ENCODE peak calls at places on chromosomes 16 and 17, in four cellular contexts. C, E, U and J are unnamed samples.

GRCh38 chr17:65049085-65049756 is 7.3 kb downstream of the GNA13 start:
- DNase-seq in U (no peak), C (no peak), E (no peak), J (no peak)

GRCh38 chr17:68182940-68183551 is 64.8 kb upstream of the AMZ2 start:
- DNase-seq in E (peak; percentile 62), C (no peak), U (no peak), J (peak; percentile 62)

GRCh38 chr17:39926588-39927100 is 757 bp downstream of the ORMDL3 start:
- DNase-seq in U (peak; percentile 25), C (peak; percentile 53), E (peak; percentile 55), J (peak; percentile 22)

GRCh38 chr16:66728117-66728787 is 23.2 kb downstream of the DYNC1LI2 start:
- DNase-seq in C (peak; percentile 27), U (no peak), E (no peak), J (peak; percentile 63)

GRCh38 chr17:69175812-69176517 is 34.3 kb upstream of the ABCA6 start:
- DNase-seq in E (no peak), U (no peak), C (no peak), J (peak; percentile 93)

GRCh38 chr17:67018429-67019125 is 25.8 kb upstream of the CACNG1 start:
- DNase-seq in C (no peak), E (no peak), U (no peak), J (no peak)

GRCh38 chr16:10168258-10168657 is 14.0 kb downstream of the GRIN2A start:
- DNase-seq in C (no peak), E (no peak), U (no peak), J (peak; percentile 30)

GRCh38 chr17:51015145-51015558 is 105.5 kb downstream of the SPAG9 start:
- DNase-seq in U (no peak), E (no peak), C (no peak), J (no peak)

GRCh38 chr16:20901441-20902112 is 1.0 kb downstream of the LYRM1 start:
- DNase-seq in E (peak; percentile 3), C (peak; percentile 42), U (peak; percentile 39), J (peak; percentile 59)

GRCh38 chr16:72961115-72961832 is 86.7 kb downstream of the ZFHX3 start:
- DNase-seq in E (no peak), U (no peak), C (no peak), J (peak; percentile 16)

GRCh38 chr17:28398280-28398981 is 7.6 kb downstream of the SLC46A1 start:
- DNase-seq in C (no peak), U (no peak), E (no peak), J (no peak)

GRCh38 chr16:30805370-30806169 is 18.6 kb upstream of the ZNF629 start:
- DNase-seq in U (peak; percentile 77), E (peak; percentile 39), C (peak; percentile 89), J (peak; percentile 81)

GRCh38 chr16:67727521-67728485 is 8.7 kb upstream of the GFOD2 start:
- DNase-seq in U (no peak), E (no peak), C (no peak), J (no peak)

GRCh38 chr16:27436065-27436464 is 34.1 kb downstream of the IL21R start:
- DNase-seq in C (peak; percentile 2), E (no peak), U (no peak), J (no peak)

GRCh38 chr16:57029161-57030160 is 40.1 kb downstream of the NLRC5 start:
- DNase-seq in U (no peak), C (no peak), E (no peak), J (peak; percentile 57)

DNA sequence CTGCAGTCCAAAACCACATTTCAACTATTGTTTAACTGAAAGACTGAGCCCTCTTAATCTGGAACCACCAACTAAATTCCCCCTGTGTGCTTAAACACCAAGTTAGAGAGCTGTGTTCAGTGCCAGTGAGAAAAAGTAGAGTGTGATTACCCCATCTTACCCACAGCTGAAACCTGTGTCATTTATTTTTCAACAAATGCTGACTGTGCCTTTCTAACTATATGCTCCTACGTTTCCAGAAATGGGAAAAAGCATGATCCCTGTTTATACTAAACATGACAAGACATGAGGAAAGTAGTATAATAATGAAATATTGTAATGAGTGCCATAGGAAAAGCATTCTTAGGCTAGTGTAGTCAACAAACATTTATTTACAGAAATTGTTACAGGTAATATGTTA is 7.4 kb upstream of the TOX3 start:
- DNase-seq in U (no peak), C (no peak), E (no peak), J (no peak)
- TF ChIP-seq CTCF in U (no peak), C (no peak), E (no peak), J (no peak)

DNA sequence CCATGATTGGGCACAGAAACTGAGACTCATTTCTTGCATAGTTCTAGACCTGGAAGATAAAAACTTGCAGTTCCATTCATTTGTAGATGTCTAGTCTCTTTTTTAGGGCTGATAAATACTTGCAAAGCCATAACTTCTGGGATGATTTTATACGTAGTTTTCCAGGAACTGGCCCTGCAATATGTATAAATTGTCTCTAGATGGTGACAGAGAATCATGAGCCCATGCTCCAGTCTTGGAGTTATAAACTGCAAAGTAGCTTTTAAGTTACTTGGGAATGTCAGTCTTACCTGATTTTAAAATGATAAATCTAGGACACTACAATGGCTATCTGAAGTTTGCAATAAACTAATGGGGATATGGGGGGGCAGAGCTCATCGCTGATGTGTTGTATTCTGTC is 3.0 kb upstream of the ADAMTS18 start:
- DNase-seq in U (no peak), C (no peak), E (no peak), J (peak; percentile 22)
- TF ChIP-seq CTCF in U (no peak), C (no peak), E (no peak), J (peak; percentile 10)

DNA sequence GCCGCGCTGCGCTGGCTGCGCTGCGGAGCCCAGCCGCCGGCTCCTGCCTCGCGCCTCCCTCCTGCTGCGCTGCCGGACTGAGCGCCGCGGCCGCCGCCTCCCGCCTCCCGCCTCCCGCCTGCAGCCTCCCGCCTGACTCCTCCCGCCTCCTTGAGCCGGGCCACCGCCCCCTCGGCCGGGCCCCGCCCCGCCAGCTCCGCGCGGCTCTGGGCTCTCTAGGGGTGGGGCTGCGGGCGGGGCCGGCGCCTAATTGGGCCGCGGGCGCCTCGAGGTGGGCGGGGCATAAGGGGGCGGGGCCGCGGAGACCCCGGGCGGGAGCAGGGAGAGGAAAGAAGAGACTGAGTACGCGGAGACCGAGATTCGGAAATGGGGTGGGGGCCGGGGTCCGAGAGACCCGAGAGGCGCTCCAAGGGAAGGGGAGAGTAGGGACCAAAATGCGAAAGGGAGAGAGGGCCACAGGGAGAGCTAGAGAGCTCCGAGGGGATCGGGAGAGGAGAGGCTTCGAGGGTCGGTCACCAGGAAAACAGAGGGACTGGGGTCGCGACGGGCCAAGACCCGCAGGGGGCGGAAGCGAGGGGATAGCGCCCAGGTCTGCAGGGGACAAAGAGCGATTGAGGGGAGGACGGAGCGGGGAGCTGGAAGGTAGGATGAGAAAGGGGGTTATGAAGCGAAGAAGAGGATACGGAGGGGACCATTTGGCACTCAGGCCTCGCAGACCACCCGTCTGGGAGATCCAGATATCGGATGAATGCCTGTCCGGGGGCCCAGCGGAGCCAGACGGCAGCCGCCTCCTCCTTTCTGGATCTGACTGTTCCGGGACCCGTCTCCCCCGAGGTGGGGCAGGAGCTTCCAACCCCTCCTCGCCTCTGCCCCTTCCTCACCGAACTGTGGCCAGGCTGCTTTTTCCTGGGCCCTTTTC is at the start of gene C1QL1:
- DNase-seq in U (peak; percentile 94), C (peak; percentile 94), E (peak; percentile 78), J (peak; percentile 92)
- TF ChIP-seq CTCF in U (peak; percentile 27), C (no peak), E (no peak), J (no peak)

GRCh38 chr17:36755586-36755985 is 154.2 kb downstream of the MRM1 start:
- DNase-seq in U (peak; percentile 34), C (no peak), E (no peak), J (peak; percentile 35)
- TF ChIP-seq CTCF in U (no peak), C (no peak), E (peak; percentile 39), J (peak; percentile 23)

GRCh38 chr16:12271006-12271405 is 294.5 kb downstream of the SNX29 start:
- DNase-seq in C (no peak), E (no peak), U (peak; percentile 37), J (peak; percentile 33)
- TF ChIP-seq CTCF in C (no peak), E (no peak), U (peak; percentile 12), J (no peak)

GRCh38 chr17:35546489-35546888 is 9.0 kb upstream of the SLFN12L start:
- DNase-seq in E (no peak), C (no peak), U (no peak), J (no peak)

GRCh38 chr17:35543856-35544255 is 6.4 kb upstream of the SLFN12L start:
- DNase-seq in C (no peak), U (no peak), E (no peak), J (no peak)

GRCh38 chr17:35542990-35543389 is 5.5 kb upstream of the SLFN12L start:
- DNase-seq in C (no peak), E (no peak), U (no peak), J (no peak)

GRCh38 chr17:35548213-35548810 is 10.8 kb upstream of the SLFN12L start:
- DNase-seq in E (no peak), U (no peak), C (no peak), J (no peak)

GRCh38 chr17:35545150-35545549 is 7.7 kb upstream of the SLFN12L start:
- DNase-seq in U (no peak), C (no peak), E (no peak), J (no peak)
- TF ChIP-seq CTCF in U (no peak), C (no peak), E (no peak), J (no peak)

DNA sequence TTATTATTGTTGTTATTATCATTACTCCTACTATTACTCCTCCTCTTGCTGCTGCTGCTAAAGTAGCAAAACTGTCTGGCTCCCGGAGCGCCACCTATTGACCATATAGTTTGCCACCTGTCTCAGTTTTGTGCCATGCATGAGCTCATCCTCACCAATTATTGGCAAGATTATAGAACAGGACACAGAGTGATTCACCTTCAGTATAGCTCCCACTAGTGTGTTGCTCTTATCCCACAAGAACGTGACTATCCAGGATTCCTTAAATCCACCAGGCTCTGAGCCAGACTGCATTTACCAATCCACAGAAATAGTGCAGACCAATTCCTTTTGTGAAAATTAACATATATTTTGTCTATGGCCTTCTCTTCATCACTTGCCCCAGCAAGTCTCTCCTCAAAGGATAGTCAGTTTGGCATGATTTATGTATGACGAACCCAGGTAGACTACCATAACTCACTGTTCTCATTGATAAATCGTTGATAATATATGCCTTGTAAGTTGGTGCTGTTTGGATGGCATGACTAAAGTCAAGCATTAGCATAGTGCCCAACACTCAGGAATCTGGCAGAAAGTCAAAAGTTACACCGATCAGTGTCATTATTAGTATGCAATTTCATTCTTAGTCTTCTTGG is 405.5 kb upstream of the HSBP1 start:
- DNase-seq in C (no peak), U (no peak), E (no peak), J (peak; percentile 26)
- TF ChIP-seq CTCF in C (no peak), U (no peak), E (no peak), J (no peak)

GRCh38 chr17:64024215-64024654 is 3.8 kb upstream of the ICAM2 start:
- DNase-seq in C (no peak), U (no peak), E (no peak), J (no peak)

GRCh38 chr17:64025732-64026294 is 5.4 kb upstream of the ICAM2 start:
- DNase-seq in E (peak; percentile 91), U (peak; percentile 80), C (peak; percentile 57), J (peak; percentile 69)

GRCh38 chr17:64024781-64025731 is 4.6 kb upstream of the ICAM2 start:
- DNase-seq in E (peak; percentile 39), U (no peak), C (no peak), J (no peak)

GRCh38 chr17:64032081-64032480 is 11.6 kb upstream of the ICAM2 start:
- DNase-seq in E (no peak), C (no peak), U (no peak), J (no peak)

GRCh38 chr17:64028874-64029464 is 8.5 kb upstream of the ICAM2 start:
- DNase-seq in C (peak; percentile 54), E (peak; percentile 63), U (peak; percentile 69), J (peak; percentile 72)
- TF ChIP-seq CTCF in C (peak; percentile 69), E (peak; percentile 89), U (peak; percentile 79), J (peak; percentile 66)